ENCODE peak calls at places on chromosomes 6 and 20, in four cellular contexts. One of them, this sample, is unnamed.
A peak's percentile ranks its signal among the peaks of the same experiment; 100 is the strongest.

GRCh38 chr20:43185901-43186300 is 3.8 kb downstream of the PTPRT start:
- DNase-seq in GM23248: no peak
- DNase-seq in body of pancreas: no peak
- DNase-seq in mesendoderm: no peak
- DNase-seq in this sample: no peak

GRCh38 chr6:121965739-121966138 is 433.7 kb upstream of the HSF2 start:
- DNase-seq in body of pancreas: no peak
- DNase-seq in GM23248: peak; percentile 84
- DNase-seq in mesendoderm: no peak
- DNase-seq in this sample: no peak

GRCh38 chr6:107304421-107305025 is 154.8 kb downstream of the PDSS2 start:
- DNase-seq in mesendoderm: no peak
- DNase-seq in GM23248: no peak
- DNase-seq in body of pancreas: no peak
- DNase-seq in this sample: no peak

GRCh38 chr20:16803965-16804792 is 56.0 kb downstream of the OTOR start:
- DNase-seq in mesendoderm: peak; percentile 80
- DNase-seq in body of pancreas: peak; percentile 50
- DNase-seq in GM23248: peak; percentile 77
- DNase-seq in this sample: peak; percentile 62

GRCh38 chr6:4023240-4023639 is 55.7 kb downstream of the FAM217A start:
- DNase-seq in body of pancreas: no peak
- DNase-seq in mesendoderm: no peak
- DNase-seq in GM23248: peak; percentile 41
- DNase-seq in this sample: no peak

GRCh38 chr20:38893485-38894090 is 32.6 kb upstream of the FAM83D start:
- DNase-seq in mesendoderm: peak; percentile 78
- DNase-seq in body of pancreas: peak; percentile 13
- DNase-seq in GM23248: peak; percentile 63
- DNase-seq in this sample: peak; percentile 75

GRCh38 chr6:13708679-13709261 is 2.9 kb downstream of the RANBP9 start:
- DNase-seq in mesendoderm: no peak
- DNase-seq in GM23248: peak; percentile 36
- DNase-seq in body of pancreas: no peak
- DNase-seq in this sample: no peak

GRCh38 chr6:157464653-157465535 is 83.9 kb downstream of the ZDHHC14 start:
- DNase-seq in mesendoderm: no peak
- DNase-seq in body of pancreas: no peak
- DNase-seq in GM23248: peak; percentile 29
- DNase-seq in this sample: no peak

GRCh38 chr6:14016930-14017625 is 92.3 kb downstream of the RNF182 start:
- DNase-seq in body of pancreas: no peak
- DNase-seq in GM23248: peak; percentile 35
- DNase-seq in mesendoderm: no peak
- DNase-seq in this sample: no peak

GRCh38 chr6:449486-450419 is 58.2 kb downstream of the IRF4 start:
- DNase-seq in mesendoderm: no peak
- DNase-seq in GM23248: no peak
- DNase-seq in body of pancreas: no peak
- DNase-seq in this sample: no peak

GRCh38 chr6:136338486-136338885 is 48.8 kb upstream of the BCLAF1 start:
- DNase-seq in body of pancreas: no peak
- DNase-seq in mesendoderm: peak; percentile 20
- DNase-seq in GM23248: no peak
- DNase-seq in this sample: no peak

GRCh38 chr6:128841518-128841917 is 41.4 kb upstream of the LAMA2 start:
- DNase-seq in body of pancreas: no peak
- DNase-seq in mesendoderm: no peak
- DNase-seq in GM23248: peak; percentile 4
- DNase-seq in this sample: no peak

GRCh38 chr6:135920689-135921088 is 69.2 kb downstream of the PDE7B start:
- DNase-seq in body of pancreas: no peak
- DNase-seq in mesendoderm: no peak
- DNase-seq in GM23248: no peak
- DNase-seq in this sample: no peak

GRCh38 chr6:47700051-47700450 is 1.7 kb downstream of the ADGRF4 start:
- DNase-seq in body of pancreas: no peak
- DNase-seq in GM23248: peak; percentile 60
- DNase-seq in mesendoderm: peak; percentile 17
- DNase-seq in this sample: no peak

GRCh38 chr6:109118955-109119354 is 23.6 kb downstream of the CEP57L1 start:
- DNase-seq in mesendoderm: no peak
- DNase-seq in body of pancreas: no peak
- DNase-seq in GM23248: no peak
- DNase-seq in this sample: no peak

GRCh38 chr6:164616917-164617524 is 692.4 kb downstream of the C6orf118 start:
- DNase-seq in GM23248: no peak
- DNase-seq in body of pancreas: no peak
- DNase-seq in mesendoderm: no peak
- DNase-seq in this sample: no peak

GRCh38 chr20:10987651-10988383 is 314.0 kb upstream of the JAG1 start:
- DNase-seq in body of pancreas: no peak
- DNase-seq in GM23248: no peak
- DNase-seq in mesendoderm: no peak
- DNase-seq in this sample: no peak

GRCh38 chr6:93580441-93580840 is 161.1 kb upstream of the EPHA7 start:
- DNase-seq in GM23248: no peak
- DNase-seq in mesendoderm: no peak
- DNase-seq in body of pancreas: no peak
- DNase-seq in this sample: no peak

GRCh38 chr6:138454976-138455706 is 44.2 kb downstream of the NHSL1 start:
- DNase-seq in GM23248: peak; percentile 32
- DNase-seq in body of pancreas: no peak
- DNase-seq in mesendoderm: no peak
- DNase-seq in this sample: peak; percentile 82

GRCh38 chr6:134352786-134353480 is 35.0 kb upstream of the SGK1 start:
- DNase-seq in GM23248: peak; percentile 88
- DNase-seq in body of pancreas: no peak
- DNase-seq in mesendoderm: peak; percentile 6
- DNase-seq in this sample: no peak

GRCh38 chr6:18464176-18464575 is 77.0 kb downstream of the RNF144B start:
- DNase-seq in body of pancreas: no peak
- DNase-seq in GM23248: no peak
- DNase-seq in mesendoderm: no peak
- DNase-seq in this sample: no peak

GRCh38 chr20:21396045-21396893 is 1.1 kb downstream of the NKX2-4 start:
- DNase-seq in GM23248: no peak
- DNase-seq in mesendoderm: peak; percentile 56
- DNase-seq in body of pancreas: peak; percentile 8
- DNase-seq in this sample: peak; percentile 47

GRCh38 chr6:146287691-146288369 is 255.8 kb upstream of the RAB32 start:
- DNase-seq in mesendoderm: no peak
- DNase-seq in GM23248: peak; percentile 37
- DNase-seq in body of pancreas: no peak
- DNase-seq in this sample: no peak

GRCh38 chr6:53441761-53442160 is 93.0 kb upstream of the ELOVL5 start:
- DNase-seq in mesendoderm: no peak
- DNase-seq in body of pancreas: no peak
- DNase-seq in GM23248: peak; percentile 83
- DNase-seq in this sample: no peak

GRCh38 chr6:4804095-4804494 is 27.9 kb downstream of the CDYL start:
- DNase-seq in GM23248: peak; percentile 88
- DNase-seq in body of pancreas: no peak
- DNase-seq in mesendoderm: peak; percentile 22
- DNase-seq in this sample: no peak

GRCh38 chr20:62911701-62912280 is 14.5 kb downstream of the DIDO1 start:
- DNase-seq in GM23248: no peak
- DNase-seq in body of pancreas: no peak
- DNase-seq in mesendoderm: no peak
- DNase-seq in this sample: peak; percentile 28

GRCh38 chr6:166488081-166488685 is 98.3 kb downstream of the RAMACL start:
- DNase-seq in GM23248: peak; percentile 19
- DNase-seq in body of pancreas: peak; percentile 57
- DNase-seq in mesendoderm: no peak
- DNase-seq in this sample: peak; percentile 79

GRCh38 chr6:71533939-71534379 is 245.3 kb downstream of the OGFRL1 start:
- DNase-seq in body of pancreas: no peak
- DNase-seq in mesendoderm: no peak
- DNase-seq in GM23248: peak; percentile 54
- DNase-seq in this sample: no peak

GRCh38 chr6:496649-497048 is 105.1 kb downstream of the IRF4 start:
- DNase-seq in body of pancreas: no peak
- DNase-seq in mesendoderm: no peak
- DNase-seq in GM23248: no peak
- DNase-seq in this sample: no peak

GRCh38 chr6:12899080-12899815 is 182.7 kb downstream of the PHACTR1 start:
- DNase-seq in mesendoderm: no peak
- DNase-seq in GM23248: no peak
- DNase-seq in body of pancreas: no peak
- DNase-seq in this sample: no peak

GRCh38 chr6:97095466-97095865 is 170.9 kb downstream of the KLHL32 start:
- DNase-seq in mesendoderm: no peak
- DNase-seq in body of pancreas: no peak
- DNase-seq in GM23248: peak; percentile 9
- DNase-seq in this sample: no peak

GRCh38 chr20:61896058-61896961 is 169.4 kb downstream of the TAF4 start:
- DNase-seq in GM23248: peak; percentile 73
- DNase-seq in body of pancreas: peak; percentile 26
- DNase-seq in mesendoderm: peak; percentile 54
- DNase-seq in this sample: no peak

GRCh38 chr6:154868143-154868594 is 126.9 kb upstream of the TIAM2 start:
- DNase-seq in mesendoderm: peak; percentile 78
- DNase-seq in GM23248: peak; percentile 84
- DNase-seq in body of pancreas: peak; percentile 22
- DNase-seq in this sample: no peak

DNA sequence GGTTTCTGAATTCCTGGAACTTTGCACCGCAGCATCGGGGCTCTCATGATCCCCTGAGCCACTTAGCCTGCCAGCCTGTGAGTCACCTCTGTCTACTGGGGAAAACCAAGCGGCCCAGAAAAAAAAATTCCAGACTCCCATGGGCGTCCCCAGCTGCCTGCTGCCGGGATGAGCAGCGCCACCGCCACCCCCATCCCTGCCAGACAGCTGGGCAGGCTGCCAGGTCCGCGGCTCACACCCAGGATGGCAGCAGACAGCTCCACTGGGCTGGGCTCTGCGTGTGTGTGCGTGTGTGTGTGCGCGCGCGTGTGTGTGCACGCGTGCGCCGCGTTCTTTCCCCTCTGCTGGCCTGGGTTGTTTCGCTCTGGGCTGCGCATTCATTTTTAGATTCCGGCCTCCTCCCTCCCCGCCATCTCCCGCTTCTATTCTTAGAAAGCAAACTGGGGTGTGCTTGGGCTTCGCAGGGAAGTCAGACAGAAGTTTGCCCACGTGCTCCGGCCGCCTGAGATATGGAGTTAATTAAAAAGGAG is 38.9 kb upstream of the PMEPA1 start:
- DNase-seq in mesendoderm: peak; percentile 52
- DNase-seq in body of pancreas: peak; percentile 77
- DNase-seq in GM23248: peak; percentile 92
- DNase-seq in this sample: peak; percentile 74
- H3K27ac ChIP-seq in mesendoderm: no peak overlapping the region
- H3K27ac ChIP-seq in body of pancreas: peak overlapping the region; percentile 77
- H3K27ac ChIP-seq in GM23248: no peak overlapping the region
- H3K27ac ChIP-seq in this sample: peak overlapping the region; percentile 74

GRCh38 chr6:69987550-69987949 is 121.2 kb downstream of the COL19A1 start:
- DNase-seq in mesendoderm: peak; percentile 11
- DNase-seq in GM23248: no peak
- DNase-seq in body of pancreas: no peak
- DNase-seq in this sample: no peak
- H3K27ac ChIP-seq in mesendoderm: no peak overlapping the region
- H3K27ac ChIP-seq in GM23248: no peak overlapping the region
- H3K27ac ChIP-seq in body of pancreas: no peak overlapping the region
- H3K27ac ChIP-seq in this sample: no peak overlapping the region

DNA sequence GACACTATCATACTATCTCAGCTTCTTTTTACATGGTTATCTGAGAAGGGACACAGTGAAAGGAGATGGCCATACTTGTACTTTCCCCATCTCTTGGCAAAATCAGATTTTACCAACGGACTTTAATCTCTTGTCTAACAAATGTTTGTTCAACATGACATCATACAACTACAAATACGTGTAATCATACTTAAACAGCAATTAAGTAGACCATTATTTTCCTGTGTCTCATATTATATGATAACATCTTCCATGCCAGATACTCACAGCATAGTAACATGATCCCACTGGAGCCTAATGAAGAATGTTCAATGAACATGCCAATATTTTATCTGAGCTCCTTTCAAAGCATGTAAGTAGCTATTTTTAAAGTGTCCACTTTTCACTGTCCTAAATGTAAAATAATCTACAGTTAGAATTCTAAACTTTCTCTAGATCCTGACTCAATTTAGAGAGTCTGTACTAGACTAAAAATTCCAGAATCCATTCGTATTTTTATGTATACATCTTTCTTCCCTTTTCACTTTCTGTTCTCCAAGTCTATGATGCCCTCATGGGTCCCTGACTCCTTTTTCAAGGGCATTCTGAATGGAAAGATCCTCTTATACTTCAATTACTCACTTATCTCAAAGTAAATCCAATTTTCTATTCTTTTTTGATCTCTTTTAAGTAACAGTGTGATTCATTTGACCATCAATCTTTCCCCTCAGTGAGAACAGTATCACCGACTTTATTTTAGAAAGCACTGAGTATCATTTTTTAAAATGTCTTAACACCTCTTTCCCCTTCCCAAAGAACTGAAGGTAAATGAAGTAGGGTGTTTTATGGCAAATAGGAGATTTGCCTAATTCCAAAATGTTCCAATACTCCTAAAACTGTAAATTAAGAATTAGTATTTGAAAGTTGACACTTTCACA is 133.5 kb downstream of the CDK19 start:
- DNase-seq in mesendoderm: no peak
- DNase-seq in GM23248: peak; percentile 8
- DNase-seq in body of pancreas: no peak
- DNase-seq in this sample: no peak
- H3K27ac ChIP-seq in mesendoderm: no peak overlapping the region
- H3K27ac ChIP-seq in GM23248: no peak overlapping the region
- H3K27ac ChIP-seq in body of pancreas: no peak overlapping the region
- H3K27ac ChIP-seq in this sample: no peak overlapping the region

DNA sequence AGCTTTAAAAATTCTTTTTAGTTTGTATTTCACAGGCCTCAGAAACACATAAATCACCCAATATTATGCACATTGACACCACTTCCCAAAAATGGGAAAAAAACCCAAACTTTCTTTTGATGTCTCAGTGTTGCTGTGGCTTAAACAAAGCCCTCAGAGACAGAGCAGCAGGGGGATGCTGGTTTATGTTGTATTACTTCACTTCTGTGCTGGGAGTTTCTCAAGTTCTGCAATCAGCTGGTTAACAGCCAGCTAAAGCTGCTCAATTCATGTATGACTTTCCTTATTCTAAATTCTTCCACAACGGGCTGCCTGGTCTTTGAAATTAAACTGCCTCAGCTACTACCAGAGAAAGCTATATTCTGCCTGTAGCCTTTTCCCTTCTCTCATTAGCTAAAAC is 5.6 kb downstream of the FILIP1 start:
- DNase-seq in body of pancreas: peak; percentile 9
- DNase-seq in mesendoderm: no peak
- DNase-seq in GM23248: peak; percentile 49
- DNase-seq in this sample: no peak
- H3K27ac ChIP-seq in body of pancreas: no peak overlapping the region
- H3K27ac ChIP-seq in mesendoderm: no peak overlapping the region
- H3K27ac ChIP-seq in GM23248: no peak overlapping the region
- H3K27ac ChIP-seq in this sample: peak overlapping the region; percentile 47